ENCODE peak calls at places on chromosomes 13 and 19, in five cellular contexts. One of them, this sample, is unnamed.

GRCh38 chr19:3785938-3786824 is at the start of gene MATK:
- DNase-seq in mesendoderm: no peak
- DNase-seq in IMR-90: no peak
- DNase-seq in H1: peak; percentile 62
- DNase-seq in H9: no peak
- DNase-seq in this sample: no peak

GRCh38 chr13:72405441-72405840 is 322.0 kb downstream of the MZT1 start:
- DNase-seq in mesendoderm: no peak
- DNase-seq in IMR-90: no peak
- DNase-seq in H1: no peak
- DNase-seq in H9: no peak
- DNase-seq in this sample: no peak

GRCh38 chr19:50486823-50487515 is 10.3 kb upstream of the GARIN5A start:
- DNase-seq in mesendoderm: peak; percentile 95
- DNase-seq in IMR-90: peak; percentile 19
- DNase-seq in H1: peak; percentile 97
- DNase-seq in H9: peak; percentile 88
- DNase-seq in this sample: no peak

GRCh38 chr19:7869453-7869909 is 4.7 kb downstream of the PRR36 start:
- DNase-seq in mesendoderm: peak; percentile 70
- DNase-seq in IMR-90: peak; percentile 28
- DNase-seq in H1: peak; percentile 98
- DNase-seq in H9: peak; percentile 81
- DNase-seq in this sample: no peak

GRCh38 chr13:102651392-102651791 is 43.5 kb downstream of the METTL21C start:
- DNase-seq in mesendoderm: no peak
- DNase-seq in IMR-90: peak; percentile 61
- DNase-seq in H1: no peak
- DNase-seq in H9: no peak
- DNase-seq in this sample: no peak

GRCh38 chr19:43594710-43595604 is 977 bp downstream of the IRGQ start:
- DNase-seq in mesendoderm: peak; percentile 84
- DNase-seq in IMR-90: peak; percentile 69
- DNase-seq in H1: peak; percentile 83
- DNase-seq in H9: peak; percentile 84
- DNase-seq in this sample: peak; percentile 53

GRCh38 chr19:3186377-3186688 is 603 bp downstream of the NCLN start:
- DNase-seq in mesendoderm: no peak
- DNase-seq in IMR-90: no peak
- DNase-seq in H1: no peak
- DNase-seq in H9: no peak
- DNase-seq in this sample: no peak

GRCh38 chr13:23715762-23716235 is 145.6 kb downstream of the TNFRSF19 start:
- DNase-seq in mesendoderm: peak; percentile 72
- DNase-seq in IMR-90: no peak
- DNase-seq in H1: peak; percentile 78
- DNase-seq in H9: peak; percentile 75
- DNase-seq in this sample: no peak

GRCh38 chr19:5889288-5889971 is 14.2 kb downstream of the NDUFA11 start:
- DNase-seq in mesendoderm: no peak
- DNase-seq in IMR-90: peak; percentile 70
- DNase-seq in H1: no peak
- DNase-seq in H9: no peak
- DNase-seq in this sample: no peak

GRCh38 chr13:113846639-113847318 is 17.1 kb downstream of the GAS6 start:
- DNase-seq in mesendoderm: no peak
- DNase-seq in IMR-90: no peak
- DNase-seq in H1: no peak
- DNase-seq in H9: peak; percentile 18
- DNase-seq in this sample: no peak

GRCh38 chr19:8609210-8610040 is 1.1 kb downstream of the ADAMTS10 start:
- DNase-seq in mesendoderm: peak; percentile 90
- DNase-seq in IMR-90: peak; percentile 60
- DNase-seq in H1: peak; percentile 82
- DNase-seq in H9: peak; percentile 82
- DNase-seq in this sample: peak; percentile 77

GRCh38 chr13:112434937-112435523 is 58.9 kb downstream of the SPACA7 start:
- DNase-seq in mesendoderm: no peak
- DNase-seq in IMR-90: no peak
- DNase-seq in H1: no peak
- DNase-seq in H9: no peak
- DNase-seq in this sample: no peak

GRCh38 chr19:28582807-28583206 is 630.1 kb downstream of the UQCRFS1 start:
- DNase-seq in mesendoderm: no peak
- DNase-seq in IMR-90: no peak
- DNase-seq in H1: no peak
- DNase-seq in H9: no peak
- DNase-seq in this sample: no peak

GRCh38 chr13:32737111-32737571 is 150.9 kb downstream of the PDS5B start:
- DNase-seq in mesendoderm: no peak
- DNase-seq in IMR-90: no peak
- DNase-seq in H1: no peak
- DNase-seq in H9: no peak
- DNase-seq in this sample: no peak

GRCh38 chr13:37870895-37871550 is 1.5 kb upstream of the TRPC4 start:
- DNase-seq in mesendoderm: peak; percentile 48
- DNase-seq in IMR-90: peak; percentile 79
- DNase-seq in H1: peak; percentile 46
- DNase-seq in H9: peak; percentile 50
- DNase-seq in this sample: no peak

GRCh38 chr19:738509-739128 is 12.3 kb upstream of the MISP start:
- DNase-seq in mesendoderm: no peak
- DNase-seq in IMR-90: no peak
- DNase-seq in H1: no peak
- DNase-seq in H9: no peak
- DNase-seq in this sample: no peak

GRCh38 chr13:92175330-92175729 is 776.9 kb downstream of the GPC5 start:
- DNase-seq in mesendoderm: peak; percentile 44
- DNase-seq in IMR-90: peak; percentile 62
- DNase-seq in H1: no peak
- DNase-seq in H9: peak; percentile 34
- DNase-seq in this sample: peak; percentile 14

GRCh38 chr19:54418030-54418929 is 3.0 kb downstream of the TTYH1 start:
- DNase-seq in mesendoderm: peak; percentile 43
- DNase-seq in IMR-90: peak; percentile 19
- DNase-seq in H1: peak; percentile 50
- DNase-seq in H9: no peak
- DNase-seq in this sample: no peak

GRCh38 chr19:31214997-31215396 is 134.2 kb downstream of the TSHZ3 start:
- DNase-seq in mesendoderm: no peak
- DNase-seq in IMR-90: no peak
- DNase-seq in H1: no peak
- DNase-seq in H9: no peak
- DNase-seq in this sample: no peak

GRCh38 chr19:33621065-33621785 is 528 bp upstream of the CHST8 start:
- DNase-seq in mesendoderm: no peak
- DNase-seq in IMR-90: no peak
- DNase-seq in H1: peak; percentile 76
- DNase-seq in H9: no peak
- DNase-seq in this sample: no peak

GRCh38 chr19:40266111-40266510 is 19.0 kb downstream of the AKT2 start:
- DNase-seq in mesendoderm: no peak
- DNase-seq in IMR-90: no peak
- DNase-seq in H1: no peak
- DNase-seq in H9: no peak
- DNase-seq in this sample: no peak

GRCh38 chr19:45863335-45863839 is 440 bp upstream of the SYMPK start:
- DNase-seq in mesendoderm: no peak
- DNase-seq in IMR-90: no peak
- DNase-seq in H1: no peak
- DNase-seq in H9: no peak
- DNase-seq in this sample: no peak
- H3K9ac ChIP-seq in mesendoderm: peak overlapping the region; percentile 60
- H3K9ac ChIP-seq in IMR-90: no peak overlapping the region
- H3K9ac ChIP-seq in H1: no peak overlapping the region
- H3K9ac ChIP-seq in H9: no peak overlapping the region
- H3K9ac ChIP-seq in this sample: no peak overlapping the region

GRCh38 chr19:17468302-17469091 is 1.8 kb upstream of the SLC27A1 start:
- DNase-seq in mesendoderm: no peak
- DNase-seq in IMR-90: no peak
- DNase-seq in H1: no peak
- DNase-seq in H9: no peak
- DNase-seq in this sample: no peak

GRCh38 chr19:17469092-17469370 is 1.3 kb upstream of the SLC27A1 start:
- DNase-seq in mesendoderm: no peak
- DNase-seq in IMR-90: peak; percentile 13
- DNase-seq in H1: no peak
- DNase-seq in H9: no peak
- DNase-seq in this sample: no peak

GRCh38 chr19:17471410-17472125 is 1.2 kb downstream of the SLC27A1 start:
- DNase-seq in mesendoderm: no peak
- DNase-seq in IMR-90: no peak
- DNase-seq in H1: no peak
- DNase-seq in H9: no peak
- DNase-seq in this sample: no peak

GRCh38 chr19:17469371-17470203 is 737 bp upstream of the SLC27A1 start:
- DNase-seq in mesendoderm: peak; percentile 99
- DNase-seq in IMR-90: peak; percentile 89
- DNase-seq in H1: peak; percentile 95
- DNase-seq in H9: peak; percentile 97
- DNase-seq in this sample: peak; percentile 95

GRCh38 chr19:17470204-17470841 is at the start of gene SLC27A1:
- DNase-seq in mesendoderm: peak; percentile 99
- DNase-seq in IMR-90: peak; percentile 98
- DNase-seq in H1: peak; percentile 97
- DNase-seq in H9: peak; percentile 99
- DNase-seq in this sample: peak; percentile 99
- H3K4ac ChIP-seq in mesendoderm: no peak within 1 kb of the TSS
- H3K4ac ChIP-seq in IMR-90: peak within 1 kb of the TSS; percentile 80
- H3K4ac ChIP-seq in H1: no peak within 1 kb of the TSS
- H3K4ac ChIP-seq in H9: no peak within 1 kb of the TSS
- H3K4ac ChIP-seq in this sample: no peak within 1 kb of the TSS

GRCh38 chr19:21022996-21023395 is 2.5 kb downstream of the ZNF430 start:
- DNase-seq in mesendoderm: peak; percentile 25
- DNase-seq in IMR-90: peak; percentile 66
- DNase-seq in H1: no peak
- DNase-seq in H9: no peak
- DNase-seq in this sample: no peak

GRCh38 chr19:21023901-21024300 is 3.4 kb downstream of the ZNF430 start:
- DNase-seq in mesendoderm: no peak
- DNase-seq in IMR-90: peak; percentile 65
- DNase-seq in H1: no peak
- DNase-seq in H9: no peak
- DNase-seq in this sample: no peak

GRCh38 chr19:21020298-21021227 is at the start of gene ZNF430:
- DNase-seq in mesendoderm: peak; percentile 99
- DNase-seq in IMR-90: peak; percentile 90
- DNase-seq in H1: peak; percentile 95
- DNase-seq in H9: peak; percentile 97
- DNase-seq in this sample: peak; percentile 96
- H2BK120ac ChIP-seq in mesendoderm: no peak within 1 kb of the TSS
- H2BK120ac ChIP-seq in IMR-90: no peak within 1 kb of the TSS
- H2BK120ac ChIP-seq in H1: no peak within 1 kb of the TSS
- H2BK120ac ChIP-seq in H9: no peak within 1 kb of the TSS
- H2BK120ac ChIP-seq in this sample: no peak within 1 kb of the TSS

DNA sequence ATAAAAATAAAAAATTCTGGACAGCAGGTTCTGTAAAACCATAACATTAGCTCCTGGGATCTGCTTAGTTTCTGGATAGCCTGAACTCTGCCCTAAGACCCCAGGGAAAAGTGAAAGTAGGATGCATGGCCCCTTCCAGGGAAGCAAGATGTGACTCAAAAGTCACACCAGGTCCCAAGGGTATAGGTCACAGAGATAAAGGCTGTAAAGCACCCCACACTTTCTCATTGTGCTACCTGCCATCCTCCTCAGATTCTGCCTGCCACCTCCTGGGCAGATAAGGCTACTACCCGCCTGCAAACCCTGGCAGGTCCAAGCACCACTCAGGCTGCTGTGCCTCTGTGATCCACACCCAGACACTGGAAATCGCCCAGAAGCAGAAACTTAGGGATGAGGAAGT is 20.6 kb downstream of the FFAR2 start:
- DNase-seq in mesendoderm: peak; percentile 81
- DNase-seq in IMR-90: no peak
- DNase-seq in H1: no peak
- DNase-seq in H9: peak; percentile 70
- DNase-seq in this sample: no peak
- H3K9ac ChIP-seq in mesendoderm: no peak overlapping the region
- H3K9ac ChIP-seq in IMR-90: no peak overlapping the region
- H3K9ac ChIP-seq in H1: no peak overlapping the region
- H3K9ac ChIP-seq in H9: no peak overlapping the region
- H3K9ac ChIP-seq in this sample: no peak overlapping the region

GRCh38 chr19:12617646-12618045 is 6.9 kb downstream of the ZNF791 start:
- DNase-seq in mesendoderm: no peak
- DNase-seq in IMR-90: no peak
- DNase-seq in H1: no peak
- DNase-seq in H9: no peak
- DNase-seq in this sample: no peak
- H3K4ac ChIP-seq in mesendoderm: no peak overlapping the region
- H3K4ac ChIP-seq in IMR-90: no peak overlapping the region
- H3K4ac ChIP-seq in H1: no peak overlapping the region
- H3K4ac ChIP-seq in H9: no peak overlapping the region
- H3K4ac ChIP-seq in this sample: no peak overlapping the region

GRCh38 chr13:52158629-52159158 is 703 bp downstream of the NEK3 start:
- DNase-seq in mesendoderm: peak; percentile 31
- DNase-seq in IMR-90: peak; percentile 28
- DNase-seq in H1: no peak
- DNase-seq in H9: no peak
- DNase-seq in this sample: no peak
- H2BK120ac ChIP-seq in mesendoderm: peak overlapping the region; percentile 36
- H2BK120ac ChIP-seq in IMR-90: peak overlapping the region; percentile 53
- H2BK120ac ChIP-seq in H1: no peak overlapping the region
- H2BK120ac ChIP-seq in H9: no peak overlapping the region
- H2BK120ac ChIP-seq in this sample: no peak overlapping the region

DNA sequence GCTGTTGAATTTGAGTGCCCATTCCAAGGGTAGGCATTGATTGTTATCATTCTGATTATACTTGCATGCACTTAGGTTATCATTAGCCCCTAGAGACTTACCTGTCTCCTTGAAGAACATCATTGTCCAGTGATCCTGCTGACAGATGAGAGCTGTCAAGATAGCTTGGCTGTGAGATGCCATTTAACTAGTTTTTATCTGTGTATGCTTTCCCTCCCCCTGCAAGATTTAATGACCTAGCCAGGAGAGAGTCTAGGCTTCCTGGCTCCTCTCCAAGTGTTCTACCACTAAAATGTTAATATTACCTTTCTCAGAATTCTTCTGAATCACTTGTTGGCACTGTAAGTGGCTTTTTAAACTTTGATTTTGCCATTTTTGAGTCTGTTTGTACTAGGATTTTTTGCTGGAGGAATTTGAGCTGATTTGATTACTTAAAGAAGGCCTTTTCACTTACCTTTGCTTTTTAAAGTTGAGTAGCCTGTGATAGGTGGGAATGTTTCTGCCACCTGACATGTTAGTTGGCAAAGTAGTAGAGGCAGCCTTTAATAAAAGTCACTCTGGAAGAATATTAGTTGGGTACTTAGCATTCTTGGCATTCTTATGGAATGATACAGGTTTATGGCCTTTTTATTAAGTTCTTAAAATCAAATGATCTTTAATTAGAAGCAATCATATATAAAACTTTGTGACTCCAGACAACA is 41.1 kb downstream of the ARHGAP35 start:
- DNase-seq in mesendoderm: no peak
- DNase-seq in IMR-90: peak; percentile 37
- DNase-seq in H1: no peak
- DNase-seq in H9: no peak
- DNase-seq in this sample: no peak
- H3K9ac ChIP-seq in mesendoderm: no peak overlapping the region
- H3K9ac ChIP-seq in IMR-90: no peak overlapping the region
- H3K9ac ChIP-seq in H1: no peak overlapping the region
- H3K9ac ChIP-seq in H9: no peak overlapping the region
- H3K9ac ChIP-seq in this sample: no peak overlapping the region

This sample was measured in neuronal stem cell.